ENCODE peak calls at places on chromosomes 7 and 10, in four cellular contexts. E, D, S and N are unnamed samples.

GRCh38 chr10:102678842-102679289 is 34.6 kb downstream of the TRIM8 start:
- DNase-seq in E (no peak), D (peak; percentile 76), S (no peak), N (peak; percentile 76)

GRCh38 chr7:26490631-26491624 is 199.3 kb downstream of the SNX10 start:
- DNase-seq in E (no peak), D (no peak), S (no peak), N (no peak)

GRCh38 chr10:125698599-125698998 is 15.6 kb upstream of the TEX36 start:
- DNase-seq in E (no peak), D (no peak), S (no peak), N (no peak)

GRCh38 chr7:81903115-81903514 is 133.3 kb upstream of the HGF start:
- DNase-seq in E (no peak), D (no peak), S (no peak), N (no peak)

GRCh38 chr10:95268438-95268837 is 22.4 kb downstream of the PDLIM1 start:
- DNase-seq in E (no peak), D (no peak), S (no peak), N (no peak)

GRCh38 chr10:94315975-94316464 is 46.7 kb downstream of the NOC3L start:
- DNase-seq in E (no peak), D (no peak), S (no peak), N (peak; percentile 67)

GRCh38 chr7:33725641-33726040 is 179.7 kb upstream of the BMPER start:
- DNase-seq in E (no peak), D (no peak), S (no peak), N (no peak)

GRCh38 chr10:1346201-1346600 is 290.0 kb downstream of the WDR37 start:
- DNase-seq in E (no peak), D (no peak), S (no peak), N (no peak)

GRCh38 chr7:105885386-105886111 is 9.2 kb upstream of the ATXN7L1 start:
- DNase-seq in E (no peak), D (no peak), S (no peak), N (no peak)

GRCh38 chr7:99374121-99375064 is at the start of gene ARPC1B:
- DNase-seq in E (no peak), D (peak; percentile 93), S (no peak), N (peak; percentile 57)

GRCh38 chr7:116429986-116430619 is 69.4 kb upstream of the CAV2 start:
- DNase-seq in E (no peak), D (no peak), S (no peak), N (no peak)

GRCh38 chr10:117353700-117354099 is 21.5 kb downstream of the PDZD8 start:
- DNase-seq in E (no peak), D (no peak), S (no peak), N (no peak)
- TF ChIP-seq ATF2 in E (no peak), D (no peak), S (no peak), N (no peak)

DNA sequence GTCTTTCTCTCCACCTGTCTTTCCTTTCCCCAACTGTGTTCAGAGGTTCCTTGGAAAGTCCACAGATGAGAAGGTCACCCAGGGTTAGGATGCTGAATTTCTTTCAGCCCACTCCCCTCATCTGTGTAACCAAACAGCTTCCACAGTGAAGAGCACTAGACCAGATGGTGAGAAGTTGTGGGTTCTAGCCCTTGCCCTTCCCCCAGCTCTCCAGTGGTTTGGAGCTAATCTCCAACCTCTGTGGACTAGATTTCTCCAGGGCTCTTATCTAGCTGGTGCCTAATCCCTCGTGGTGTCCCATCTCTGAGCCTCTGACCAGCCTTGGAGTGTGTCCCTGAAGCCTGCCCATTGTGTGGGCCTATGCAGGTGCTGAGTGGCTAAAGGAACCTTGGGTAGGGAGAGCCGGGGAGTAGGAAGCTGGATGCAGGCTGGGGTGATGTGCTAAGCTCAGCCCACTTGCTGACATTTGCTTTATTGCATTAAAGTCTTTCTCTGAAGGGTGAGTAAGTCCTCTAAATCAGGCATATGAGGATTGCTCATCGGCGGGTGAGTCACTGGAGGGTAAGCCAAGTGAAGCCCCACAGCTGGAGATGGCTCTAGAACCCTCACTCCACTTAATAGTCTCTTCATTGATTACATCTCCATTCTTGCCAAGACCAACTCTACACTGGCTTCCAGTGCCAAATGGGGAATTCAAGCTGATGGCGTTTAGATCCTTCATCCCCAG is 14.9 kb downstream of the DUSP5 start:
- DNase-seq in E (no peak), D (peak; percentile 43), S (no peak), N (no peak)
- TF ChIP-seq POLR2A in E (no peak), D (no peak), S (peak; percentile 61), N (no peak)

GRCh38 chr10:31210190-31210589 is 108.8 kb upstream of the ZEB1 start:
- DNase-seq in E (no peak), D (no peak), S (no peak), N (no peak)

GRCh38 chr10:31209523-31209922 is 109.5 kb upstream of the ZEB1 start:
- DNase-seq in E (no peak), D (no peak), S (no peak), N (no peak)

GRCh38 chr10:31219321-31219720 is 99.7 kb upstream of the ZEB1 start:
- DNase-seq in E (no peak), D (no peak), S (no peak), N (no peak)

GRCh38 chr10:31213959-31214358 is 105.1 kb upstream of the ZEB1 start:
- DNase-seq in E (no peak), D (no peak), S (no peak), N (no peak)

DNA sequence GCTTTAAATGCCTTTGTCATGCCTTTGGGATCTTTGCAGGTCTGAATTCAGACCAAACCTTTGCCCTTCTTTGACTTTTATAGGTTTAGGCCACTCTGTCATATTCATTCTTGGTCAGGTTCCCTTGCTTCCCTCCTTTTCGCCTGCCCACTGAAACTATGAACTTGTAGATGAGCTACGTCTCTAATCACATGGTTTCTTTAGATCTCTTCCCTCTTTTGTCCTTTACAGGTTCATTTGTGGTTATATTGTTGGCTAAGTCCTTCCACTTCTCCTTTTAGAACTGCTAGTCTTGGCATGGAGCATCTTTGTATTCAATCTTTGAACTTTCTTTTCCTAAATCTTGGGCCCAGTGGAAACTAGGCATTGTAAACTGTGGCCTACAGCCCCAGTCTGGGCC is 104.0 kb upstream of the ZEB1 start:
- DNase-seq in E (no peak), D (no peak), S (no peak), N (no peak)
- TF ChIP-seq ATF2 in E (no peak), D (no peak), S (no peak), N (no peak)

DNA sequence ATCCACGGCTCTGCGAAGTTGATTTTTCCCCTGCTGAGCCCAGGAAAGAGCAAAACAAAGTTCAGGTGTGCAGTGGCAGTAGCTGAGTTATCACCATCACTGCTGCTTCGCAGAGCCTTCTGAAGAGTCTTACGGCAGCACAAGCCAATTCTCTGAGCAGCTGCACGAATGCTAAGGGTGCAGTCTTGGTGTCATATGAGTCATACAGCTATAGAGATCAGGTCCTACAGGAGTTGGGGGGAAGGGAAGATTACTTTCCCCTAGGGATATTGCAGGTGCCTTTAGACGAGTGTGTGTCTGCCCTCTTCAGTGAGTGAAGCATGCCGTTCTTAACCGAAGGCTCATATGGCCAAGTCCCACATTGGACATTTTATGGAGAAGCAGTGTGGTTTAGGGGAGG is 227.8 kb downstream of the CELF2 start:
- DNase-seq in E (no peak), D (peak; percentile 17), S (peak; percentile 84), N (no peak)
- TF ChIP-seq POLR2A in E (no peak), D (no peak), S (peak; percentile 75), N (no peak)